ENCODE peak calls at places on chromosomes 7 and 10, in eight cellular contexts. One of them, this sample, is unnamed.

GRCh38 chr7:28161319-28161718 is 19.3 kb downstream of the JAZF1 start:
- DNase-seq in lower leg skin: no peak
- DNase-seq in NB4: no peak
- DNase-seq in ascending aorta: no peak
- DNase-seq in bronchial epithelial cell: no peak
- DNase-seq in thoracic aorta: no peak
- DNase-seq in OCI-LY7: peak; percentile 58
- DNase-seq in A549: no peak
- DNase-seq in this sample: no peak

GRCh38 chr7:20330797-20331230 is at the start of gene ITGB8:
- DNase-seq in NB4: no peak
- DNase-seq in A549: peak; percentile 26
- DNase-seq in ascending aorta: no peak
- DNase-seq in thoracic aorta: no peak
- DNase-seq in OCI-LY7: no peak
- DNase-seq in lower leg skin: peak; percentile 37
- DNase-seq in bronchial epithelial cell: no peak
- DNase-seq in this sample: no peak

GRCh38 chr7:105102557-105103352 is 88.8 kb downstream of the KMT2E start:
- DNase-seq in lower leg skin: no peak
- DNase-seq in OCI-LY7: no peak
- DNase-seq in bronchial epithelial cell: no peak
- DNase-seq in thoracic aorta: no peak
- DNase-seq in A549: no peak
- DNase-seq in ascending aorta: no peak
- DNase-seq in NB4: no peak
- DNase-seq in this sample: no peak

GRCh38 chr7:108280136-108280535 is 150.0 kb upstream of the LAMB4 start:
- DNase-seq in A549: no peak
- DNase-seq in NB4: no peak
- DNase-seq in ascending aorta: no peak
- DNase-seq in lower leg skin: no peak
- DNase-seq in OCI-LY7: no peak
- DNase-seq in thoracic aorta: no peak
- DNase-seq in bronchial epithelial cell: no peak
- DNase-seq in this sample: no peak

GRCh38 chr10:126101744-126102143 is 205.4 kb downstream of the FANK1 start:
- DNase-seq in OCI-LY7: peak; percentile 14
- DNase-seq in bronchial epithelial cell: no peak
- DNase-seq in ascending aorta: peak; percentile 55
- DNase-seq in thoracic aorta: no peak
- DNase-seq in lower leg skin: no peak
- DNase-seq in A549: no peak
- DNase-seq in NB4: peak; percentile 62
- DNase-seq in this sample: no peak

GRCh38 chr10:58448121-58448935 is 63.1 kb downstream of the TFAM start:
- DNase-seq in A549: no peak
- DNase-seq in NB4: no peak
- DNase-seq in bronchial epithelial cell: no peak
- DNase-seq in thoracic aorta: no peak
- DNase-seq in ascending aorta: no peak
- DNase-seq in OCI-LY7: no peak
- DNase-seq in lower leg skin: no peak
- DNase-seq in this sample: no peak

GRCh38 chr7:151249034-151249731 is 689 bp upstream of the SMARCD3 start:
- DNase-seq in lower leg skin: no peak
- DNase-seq in thoracic aorta: no peak
- DNase-seq in OCI-LY7: no peak
- DNase-seq in ascending aorta: peak; percentile 89
- DNase-seq in NB4: peak; percentile 81
- DNase-seq in A549: peak; percentile 70
- DNase-seq in bronchial epithelial cell: peak; percentile 29
- DNase-seq in this sample: no peak

GRCh38 chr7:139602143-139602722 is 78.7 kb downstream of the CLEC2L start:
- DNase-seq in ascending aorta: no peak
- DNase-seq in bronchial epithelial cell: peak; percentile 47
- DNase-seq in NB4: peak; percentile 61
- DNase-seq in A549: peak; percentile 45
- DNase-seq in lower leg skin: no peak
- DNase-seq in thoracic aorta: no peak
- DNase-seq in OCI-LY7: peak; percentile 57
- DNase-seq in this sample: peak; percentile 7

GRCh38 chr10:2791774-2792443 is 275.4 kb upstream of the PFKP start:
- DNase-seq in lower leg skin: no peak
- DNase-seq in ascending aorta: no peak
- DNase-seq in bronchial epithelial cell: no peak
- DNase-seq in NB4: peak; percentile 2
- DNase-seq in A549: no peak
- DNase-seq in OCI-LY7: no peak
- DNase-seq in thoracic aorta: no peak
- DNase-seq in this sample: no peak

DNA sequence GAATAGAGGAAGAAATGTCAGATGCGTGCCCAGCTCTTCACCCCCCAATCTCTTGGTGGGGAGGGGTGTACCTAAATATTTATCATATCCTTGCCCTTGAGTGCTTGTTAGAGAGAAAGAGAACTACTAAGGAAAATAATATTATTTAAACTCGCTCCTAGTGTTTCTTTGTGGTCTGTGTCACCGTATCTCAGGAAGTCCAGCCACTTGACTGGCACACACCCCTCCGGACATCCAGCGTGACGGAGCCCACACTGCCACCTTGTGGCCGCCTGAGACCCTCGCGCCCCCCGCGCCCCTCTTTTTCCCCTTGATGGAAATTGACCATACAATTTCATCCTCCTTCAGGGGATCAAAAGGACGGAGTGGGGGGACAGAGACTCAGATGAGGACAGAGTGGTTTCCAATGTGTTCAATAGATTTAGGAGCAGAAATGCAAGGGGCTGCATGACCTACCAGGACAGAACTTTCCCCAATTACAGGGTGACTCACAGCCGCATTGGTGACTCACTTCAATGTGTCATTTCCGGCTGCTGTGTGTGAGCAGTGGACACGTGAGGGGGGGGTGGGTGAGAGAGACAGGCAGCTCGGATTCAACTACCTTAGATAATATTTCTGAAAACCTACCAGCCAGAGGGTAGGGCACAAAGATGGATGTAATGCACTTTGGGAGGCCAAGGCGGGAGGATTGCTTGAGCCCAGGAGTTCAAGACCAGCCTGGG is 11.4 kb downstream of the SERPINE1 start:
- DNase-seq in lower leg skin: peak; percentile 94
- DNase-seq in NB4: peak; percentile 99
- DNase-seq in ascending aorta: peak; percentile 98
- DNase-seq in OCI-LY7: peak; percentile 55
- DNase-seq in bronchial epithelial cell: peak; percentile 97
- DNase-seq in thoracic aorta: peak; percentile 97
- DNase-seq in A549: peak; percentile 75
- DNase-seq in this sample: peak; percentile 90
- H3K4me3 ChIP-seq in lower leg skin: no peak overlapping the region
- H3K4me3 ChIP-seq in NB4: peak overlapping the region; percentile 29
- H3K4me3 ChIP-seq in ascending aorta: peak overlapping the region; percentile 13
- H3K4me3 ChIP-seq in OCI-LY7: peak overlapping the region; percentile 22
- H3K4me3 ChIP-seq in bronchial epithelial cell: no peak overlapping the region
- H3K4me3 ChIP-seq in thoracic aorta: peak overlapping the region; percentile 59
- H3K4me3 ChIP-seq in A549: no peak overlapping the region
- H3K4me3 ChIP-seq in this sample: no peak overlapping the region

GRCh38 chr7:48337012-48337621 is 165.9 kb downstream of the ABCA13 start:
- DNase-seq in ascending aorta: no peak
- DNase-seq in bronchial epithelial cell: peak; percentile 48
- DNase-seq in lower leg skin: peak; percentile 16
- DNase-seq in thoracic aorta: no peak
- DNase-seq in NB4: peak; percentile 60
- DNase-seq in OCI-LY7: peak; percentile 11
- DNase-seq in A549: peak; percentile 24
- DNase-seq in this sample: no peak
- TF ChIP-seq CTCF in ascending aorta: no peak
- TF ChIP-seq CTCF in bronchial epithelial cell: peak; percentile 81
- TF ChIP-seq CTCF in lower leg skin: no peak
- TF ChIP-seq CTCF in thoracic aorta: no peak
- TF ChIP-seq CTCF in NB4: peak; percentile 87
- TF ChIP-seq CTCF in OCI-LY7: peak; percentile 71
- TF ChIP-seq CTCF in A549: peak; percentile 44
- TF ChIP-seq CTCF in this sample: peak; percentile 63

GRCh38 chr7:47104206-47104549 is 477.7 kb downstream of the TNS3 start:
- DNase-seq in ascending aorta: no peak
- DNase-seq in NB4: no peak
- DNase-seq in lower leg skin: no peak
- DNase-seq in OCI-LY7: no peak
- DNase-seq in bronchial epithelial cell: no peak
- DNase-seq in thoracic aorta: no peak
- DNase-seq in A549: no peak
- DNase-seq in this sample: no peak
- H3K4me3 ChIP-seq in ascending aorta: no peak overlapping the region
- H3K4me3 ChIP-seq in NB4: no peak overlapping the region
- H3K4me3 ChIP-seq in lower leg skin: no peak overlapping the region
- H3K4me3 ChIP-seq in OCI-LY7: no peak overlapping the region
- H3K4me3 ChIP-seq in bronchial epithelial cell: no peak overlapping the region
- H3K4me3 ChIP-seq in thoracic aorta: no peak overlapping the region
- H3K4me3 ChIP-seq in A549: no peak overlapping the region
- H3K4me3 ChIP-seq in this sample: no peak overlapping the region

GRCh38 chr10:70930251-70931000 is 42.1 kb upstream of the PCBD1 start:
- DNase-seq in NB4: no peak
- DNase-seq in thoracic aorta: no peak
- DNase-seq in OCI-LY7: no peak
- DNase-seq in bronchial epithelial cell: no peak
- DNase-seq in ascending aorta: no peak
- DNase-seq in A549: no peak
- DNase-seq in lower leg skin: no peak
- DNase-seq in this sample: no peak

GRCh38 chr10:70934701-70935100 is 46.3 kb upstream of the PCBD1 start:
- DNase-seq in ascending aorta: no peak
- DNase-seq in thoracic aorta: no peak
- DNase-seq in A549: no peak
- DNase-seq in OCI-LY7: no peak
- DNase-seq in NB4: no peak
- DNase-seq in lower leg skin: no peak
- DNase-seq in bronchial epithelial cell: no peak
- DNase-seq in this sample: no peak

GRCh38 chr10:70928140-70928539 is 39.8 kb upstream of the PCBD1 start:
- DNase-seq in thoracic aorta: no peak
- DNase-seq in A549: no peak
- DNase-seq in OCI-LY7: no peak
- DNase-seq in bronchial epithelial cell: no peak
- DNase-seq in NB4: no peak
- DNase-seq in ascending aorta: no peak
- DNase-seq in lower leg skin: no peak
- DNase-seq in this sample: no peak

GRCh38 chr10:70932415-70933196 is 44.2 kb upstream of the PCBD1 start:
- DNase-seq in NB4: no peak
- DNase-seq in ascending aorta: no peak
- DNase-seq in OCI-LY7: no peak
- DNase-seq in lower leg skin: no peak
- DNase-seq in A549: no peak
- DNase-seq in bronchial epithelial cell: no peak
- DNase-seq in thoracic aorta: no peak
- DNase-seq in this sample: no peak

GRCh38 chr10:70931168-70931805 is 42.9 kb upstream of the PCBD1 start:
- DNase-seq in A549: no peak
- DNase-seq in bronchial epithelial cell: peak; percentile 77
- DNase-seq in lower leg skin: no peak
- DNase-seq in thoracic aorta: no peak
- DNase-seq in ascending aorta: no peak
- DNase-seq in NB4: no peak
- DNase-seq in OCI-LY7: no peak
- DNase-seq in this sample: no peak
- TF ChIP-seq CTCF in A549: no peak
- TF ChIP-seq CTCF in bronchial epithelial cell: no peak
- TF ChIP-seq CTCF in lower leg skin: no peak
- TF ChIP-seq CTCF in thoracic aorta: no peak
- TF ChIP-seq CTCF in ascending aorta: no peak
- TF ChIP-seq CTCF in NB4: no peak
- TF ChIP-seq CTCF in OCI-LY7: no peak
- TF ChIP-seq CTCF in this sample: no peak

This sample was measured in AG09309.